ENCODE peak calls at places on chromosomes 5 and 9, in five cellular contexts. O, H, Y, U and G are unnamed samples.
A peak's percentile ranks its signal among the peaks of the same experiment; 100 is the strongest.

GRCh38 chr9:130327781-130328348 is 62.3 kb downstream of the HMCN2 start:
- DNase-seq in O (no peak), H (peak; percentile 76), Y (peak; percentile 12), U (no peak), G (no peak)

GRCh38 chr9:35105571-35106342 is 2.8 kb upstream of the STOML2 start:
- DNase-seq in O (no peak), H (no peak), Y (no peak), U (no peak), G (no peak)

GRCh38 chr9:18796871-18797270 is 236.1 kb downstream of the SAXO1 start:
- DNase-seq in O (no peak), H (no peak), Y (no peak), U (no peak), G (no peak)

GRCh38 chr5:23419115-23419514 is 88.3 kb upstream of the PRDM9 start:
- DNase-seq in O (no peak), H (no peak), Y (no peak), U (no peak), G (peak; percentile 88)

GRCh38 chr9:6133346-6134063 is 82.1 kb upstream of the IL33 start:
- DNase-seq in O (no peak), H (peak; percentile 17), Y (no peak), U (peak; percentile 3), G (peak; percentile 37)

GRCh38 chr9:74783408-74783807 is 104.3 kb downstream of the TRPM6 start:
- DNase-seq in O (no peak), H (peak; percentile 78), Y (no peak), U (peak; percentile 14), G (no peak)

GRCh38 chr5:39863926-39864572 is 439.3 kb upstream of the DAB2 start:
- DNase-seq in O (no peak), H (no peak), Y (peak; percentile 50), U (no peak), G (no peak)

GRCh38 chr9:114288233-114289051 is 34.5 kb upstream of the ORM1 start:
- DNase-seq in O (no peak), H (peak; percentile 54), Y (no peak), U (peak; percentile 52), G (no peak)

GRCh38 chr5:143386725-143387124 is 16.8 kb downstream of the NR3C1 start:
- DNase-seq in O (no peak), H (peak; percentile 64), Y (no peak), U (peak; percentile 87), G (no peak)

GRCh38 chr5:172505403-172505759 is 51.1 kb upstream of the SH3PXD2B start:
- DNase-seq in O (no peak), H (no peak), Y (no peak), U (no peak), G (no peak)

GRCh38 chr9:98995059-98995665 is 51.5 kb downstream of the COL15A1 start:
- DNase-seq in O (no peak), H (peak; percentile 58), Y (peak; percentile 47), U (no peak), G (no peak)

GRCh38 chr9:87973791-87974292 is 491 bp downstream of the CDK20 start:
- DNase-seq in O (no peak), H (no peak), Y (peak; percentile 13), U (peak; percentile 3), G (no peak)

GRCh38 chr9:87968155-87968554 is 6.2 kb downstream of the CDK20 start:
- DNase-seq in O (no peak), H (no peak), Y (no peak), U (no peak), G (no peak)

GRCh38 chr9:87970602-87971001 is 3.7 kb downstream of the CDK20 start:
- DNase-seq in O (no peak), H (no peak), Y (no peak), U (no peak), G (no peak)

GRCh38 chr9:87973122-87973521 is 1.2 kb downstream of the CDK20 start:
- DNase-seq in O (no peak), H (no peak), Y (no peak), U (no peak), G (no peak)
- H3K4me3 ChIP-seq in O (no peak overlapping the region), H (peak overlapping the region; percentile 71), Y (no peak overlapping the region), U (no peak overlapping the region), G (no peak overlapping the region)

GRCh38 chr9:682633-683508 is 158.6 kb upstream of the DMRT1 start:
- DNase-seq in O (no peak), H (peak; percentile 66), Y (peak; percentile 80), U (peak; percentile 62), G (no peak)

GRCh38 chr9:683509-684021 is 157.9 kb upstream of the DMRT1 start:
- DNase-seq in O (no peak), H (no peak), Y (no peak), U (peak; percentile 46), G (no peak)

GRCh38 chr9:684055-684949 is 157.2 kb upstream of the DMRT1 start:
- DNase-seq in O (no peak), H (peak; percentile 75), Y (no peak), U (peak; percentile 89), G (no peak)

GRCh38 chr9:686381-686813 is 155.1 kb upstream of the DMRT1 start:
- DNase-seq in O (no peak), H (peak; percentile 87), Y (no peak), U (peak; percentile 48), G (no peak)

DNA sequence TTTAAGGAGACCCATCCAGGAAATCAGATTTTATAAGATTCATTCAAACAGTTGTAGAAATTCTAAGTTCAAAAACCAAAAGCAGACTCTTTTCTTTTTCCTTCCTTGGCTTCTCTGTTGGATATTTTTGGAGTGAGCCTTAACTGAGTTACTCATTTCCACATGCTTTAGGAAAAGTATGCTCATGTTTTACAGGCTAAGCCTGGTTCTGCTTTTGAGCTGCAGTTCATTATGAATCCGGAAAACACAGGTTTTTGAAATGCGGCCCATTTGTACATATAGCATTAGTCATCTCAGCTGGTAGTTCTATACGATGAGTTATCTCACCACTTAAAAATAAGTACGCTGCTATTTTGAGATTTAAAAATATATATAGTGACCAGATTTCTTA is 156.6 kb upstream of the DMRT1 start:
- DNase-seq in O (no peak), H (peak; percentile 92), Y (no peak), U (peak; percentile 82), G (no peak)
- H3K4me3 ChIP-seq in O (no peak overlapping the region), H (peak overlapping the region; percentile 71), Y (no peak overlapping the region), U (peak overlapping the region; percentile 52), G (no peak overlapping the region)

GRCh38 chr5:139108056-139108811 is 89.9 kb downstream of the SIL1 start:
- DNase-seq in O (no peak), H (peak; percentile 34), Y (peak; percentile 46), U (peak; percentile 89), G (no peak)

GRCh38 chr5:139105621-139106071 is 92.5 kb downstream of the SIL1 start:
- DNase-seq in O (no peak), H (peak; percentile 48), Y (no peak), U (no peak), G (no peak)

GRCh38 chr5:139103762-139104161 is 94.4 kb downstream of the SIL1 start:
- DNase-seq in O (no peak), H (no peak), Y (no peak), U (no peak), G (no peak)

GRCh38 chr5:139100825-139101224 is 97.3 kb downstream of the SIL1 start:
- DNase-seq in O (no peak), H (peak; percentile 82), Y (no peak), U (peak; percentile 61), G (no peak)

GRCh38 chr5:139104577-139105271 is 93.4 kb downstream of the SIL1 start:
- DNase-seq in O (no peak), H (peak; percentile 97), Y (no peak), U (peak; percentile 91), G (no peak)
- H3K4me3 ChIP-seq in O (no peak overlapping the region), H (peak overlapping the region; percentile 53), Y (no peak overlapping the region), U (no peak overlapping the region), G (no peak overlapping the region)

GRCh38 chr5:141319202-141319601 is 1.4 kb downstream of the TAF7 start:
- DNase-seq in O (no peak), H (peak; percentile 18), Y (no peak), U (no peak), G (no peak)
- H3K4me3 ChIP-seq in O (peak overlapping the region; percentile 82), H (peak overlapping the region; percentile 78), Y (no peak overlapping the region), U (no peak overlapping the region), G (no peak overlapping the region)